ENCODE peak calls at places on chromosome 13, in four cellular contexts. R is K562, F is GM12878, X is HepG2. O is an unnamed sample.

GRCh38 chr13:54845351-54845965 is 1816.8 kb downstream of the OLFM4 start:
- DNase-seq in F (no peak), X (no peak), R (no peak), O (no peak)

GRCh38 chr13:45007225-45007624 is 17.9 kb downstream of the GPALPP1 start:
- DNase-seq in R (no peak), X (no peak), F (no peak), O (no peak)

GRCh38 chr13:26406791-26407190 is 150.7 kb upstream of the WASF3 start:
- DNase-seq in X (no peak), R (no peak), F (no peak), O (no peak)

GRCh38 chr13:71603255-71603654 is 263.7 kb downstream of the DACH1 start:
- DNase-seq in X (no peak), F (no peak), R (no peak), O (peak; percentile 60)

GRCh38 chr13:19178901-19179593 is 2.6 kb downstream of the TUBA3C start:
- DNase-seq in X (no peak), R (no peak), F (no peak), O (no peak)

GRCh38 chr13:80413611-80414010 is 72.7 kb upstream of the SPRY2 start:
- DNase-seq in X (no peak), F (no peak), R (no peak), O (no peak)

GRCh38 chr13:113887700-113888201 is 23.9 kb upstream of the GAS6 start:
- DNase-seq in F (no peak), R (no peak), X (no peak), O (no peak)

GRCh38 chr13:86082116-86082515 is 282.9 kb upstream of the SLITRK6 start:
- DNase-seq in X (no peak), F (no peak), R (no peak), O (no peak)

GRCh38 chr13:104310861-104311260 is 1244.6 kb upstream of the SLC10A2 start:
- DNase-seq in R (no peak), X (no peak), F (no peak), O (no peak)

GRCh38 chr13:51804295-51805172 is 571 bp upstream of the DHRS12 start:
- DNase-seq in F (no peak), X (no peak), R (peak; percentile 15), O (no peak)

GRCh38 chr13:98632971-98633370 is 56.1 kb upstream of the STK24 start:
- DNase-seq in R (no peak), X (no peak), F (no peak), O (no peak)

GRCh38 chr13:35107535-35107934 is 165.5 kb downstream of the NBEA start:
- DNase-seq in R (no peak), X (no peak), F (no peak), O (no peak)

GRCh38 chr13:25731511-25731910 is 320.3 kb downstream of the SHISA2 start:
- DNase-seq in F (no peak), R (no peak), X (no peak), O (no peak)

GRCh38 chr13:24348797-24349515 is 39.6 kb downstream of the C1QTNF9 start:
- DNase-seq in F (no peak), R (no peak), X (no peak), O (no peak)

GRCh38 chr13:38008636-38009035 is 139.1 kb upstream of the TRPC4 start:
- DNase-seq in R (peak; percentile 27), F (no peak), X (no peak), O (no peak)
- TF ChIP-seq FOXK2 in R (no peak), F (no peak), X (no peak), O (no peak)

GRCh38 chr13:83325454-83325853 is 556.8 kb downstream of the SLITRK1 start:
- DNase-seq in X (no peak), R (no peak), F (no peak), O (no peak)
- TF ChIP-seq FOXM1 in X (no peak), R (no peak), F (no peak), O (no peak)

GRCh38 chr13:89726690-89727435 is 1620.6 kb upstream of the MIR17HG start:
- DNase-seq in X (no peak), F (no peak), R (no peak), O (no peak)
- TF ChIP-seq BHLHE40 in X (no peak), F (no peak), R (no peak), O (no peak)

GRCh38 chr13:27973956-27974662 is 5.0 kb upstream of the CDX2 start:
- DNase-seq in R (no peak), X (no peak), F (no peak), O (no peak)
- TF ChIP-seq FOXK2 in R (no peak), X (no peak), F (no peak), O (no peak)

GRCh38 chr13:73190477-73190876 is 131.7 kb downstream of the KLF5 start:
- DNase-seq in F (no peak), R (no peak), X (no peak), O (no peak)

GRCh38 chr13:73195091-73195490 is 136.3 kb downstream of the KLF5 start:
- DNase-seq in X (no peak), F (no peak), R (no peak), O (no peak)

GRCh38 chr13:73189766-73190165 is 131.0 kb downstream of the KLF5 start:
- DNase-seq in X (no peak), R (no peak), F (no peak), O (no peak)

GRCh38 chr13:73193541-73193940 is 134.7 kb downstream of the KLF5 start:
- DNase-seq in F (no peak), X (no peak), R (no peak), O (no peak)

DNA sequence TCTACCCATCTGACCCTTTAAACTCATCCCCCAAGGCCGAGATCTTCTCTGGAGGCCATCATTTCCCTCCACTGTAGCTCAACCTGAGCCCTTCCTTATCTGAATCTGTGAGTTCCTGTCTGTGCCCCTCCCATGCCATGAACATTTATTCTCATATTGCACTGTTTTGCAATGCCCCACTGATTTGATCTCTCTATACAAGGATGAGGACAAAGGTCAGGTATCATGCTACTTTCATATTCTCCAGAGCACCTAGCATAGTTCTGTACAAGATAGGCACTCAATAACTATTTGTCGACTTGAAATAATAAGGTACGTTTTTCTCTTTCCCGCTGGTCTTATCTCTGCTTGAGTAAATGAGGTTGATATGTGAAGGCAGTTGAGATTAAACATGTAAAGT is 135.5 kb downstream of the KLF5 start:
- DNase-seq in F (no peak), R (no peak), X (peak; percentile 26), O (no peak)
- TF ChIP-seq FOXM1 in F (no peak), R (no peak), X (no peak), O (no peak)

DNA sequence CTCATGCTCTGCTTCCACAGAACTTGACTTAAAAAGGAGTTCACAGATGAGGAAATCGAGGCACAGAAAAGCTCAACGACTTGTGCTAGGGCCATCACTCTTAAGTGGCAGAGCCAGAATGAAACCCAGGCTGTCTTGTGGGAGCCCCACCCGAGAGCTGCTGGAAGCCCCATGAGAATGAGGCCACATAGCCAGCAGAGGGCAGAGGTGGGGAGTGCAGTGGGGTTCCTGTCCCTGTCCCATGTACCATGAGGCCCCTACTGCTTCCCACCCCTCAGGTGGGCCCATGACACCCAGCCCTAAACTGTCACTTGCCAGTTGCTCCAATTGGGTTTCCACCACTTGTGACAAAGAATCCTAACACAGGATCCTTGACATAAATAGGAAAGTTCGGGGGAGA is 175.9 kb downstream of the IRS2 start:
- DNase-seq in F (no peak), X (no peak), R (peak; percentile 13), O (peak; percentile 3)
- TF ChIP-seq BHLHE40 in F (no peak), X (no peak), R (no peak), O (no peak)

GRCh38 chr13:102903659-102904407 is 58.0 kb downstream of the ERCC5 start:
- DNase-seq in F (no peak), X (no peak), R (peak; percentile 17), O (peak; percentile 6)
- TF ChIP-seq FOXK2 in F (no peak), X (no peak), R (no peak), O (no peak)

DNA sequence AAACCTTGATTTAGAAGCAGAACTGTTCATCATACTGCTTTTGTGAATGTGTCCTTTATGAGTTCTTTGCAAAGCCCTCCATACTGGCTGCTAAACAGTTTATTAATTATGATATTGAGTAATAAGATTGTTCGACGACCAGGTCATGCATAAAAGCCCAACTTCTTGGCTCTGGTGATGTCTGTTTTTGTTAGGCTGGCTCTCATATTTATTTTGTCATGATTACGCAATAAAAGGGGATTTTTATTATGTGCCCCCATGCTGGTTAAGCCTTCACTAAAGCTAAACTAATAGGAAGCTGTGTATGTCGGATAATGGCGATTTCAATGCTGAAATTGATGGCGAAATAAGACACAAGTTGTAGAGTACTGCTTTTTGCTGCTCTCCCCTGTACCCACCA is 227.3 kb downstream of the DCT start:
- DNase-seq in F (no peak), X (no peak), R (no peak), O (no peak)
- TF ChIP-seq FOXM1 in F (no peak), X (no peak), R (no peak), O (no peak)

DNA sequence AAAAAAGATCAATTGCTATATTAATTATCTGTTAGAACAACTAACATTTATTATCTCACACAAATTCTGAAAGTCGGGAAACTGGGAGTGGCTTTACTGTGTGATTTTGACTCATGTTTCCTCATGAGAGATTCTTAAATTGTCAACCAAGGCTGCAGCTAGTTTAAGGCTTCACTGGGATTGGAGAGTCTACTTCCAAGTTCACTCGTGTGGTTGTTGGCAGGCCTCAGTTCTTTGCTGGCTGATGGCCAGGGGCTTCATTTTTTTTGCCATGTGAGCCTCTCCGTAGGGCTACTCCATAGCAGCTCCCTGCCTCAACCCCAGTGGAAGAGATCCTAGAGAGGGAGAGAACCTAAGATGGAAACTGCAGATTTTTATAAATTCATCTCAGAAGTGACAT is 24.5 kb upstream of the LPAR6 start:
- DNase-seq in R (no peak), F (no peak), X (no peak), O (no peak)
- TF ChIP-seq BHLHE40 in R (no peak), F (no peak), X (no peak), O (no peak)